ENCODE peak calls at places on chromosomes 16 and 17, in nine cellular contexts. One of them, this sample, is unnamed.

GRCh38 chr16:56988948-56989945 is at the start of gene NLRC5:
- DNase-seq in WERI-Rb-1: peak
- DNase-seq in CD4-positive, alpha-beta memory T cell: peak
- DNase-seq in mesendoderm: peak
- DNase-seq in pancreas: peak
- DNase-seq in IMR-90: peak
- DNase-seq in left lung: peak
- DNase-seq in AG09309: no peak
- DNase-seq in fibroblast of mammary gland: peak
- DNase-seq in this sample: peak

GRCh38 chr16:61182416-61182815 is 853.8 kb downstream of the CDH8 start:
- DNase-seq in WERI-Rb-1: no peak
- DNase-seq in AG09309: no peak
- DNase-seq in left lung: no peak
- DNase-seq in CD4-positive, alpha-beta memory T cell: no peak
- DNase-seq in pancreas: no peak
- DNase-seq in IMR-90: no peak
- DNase-seq in mesendoderm: peak
- DNase-seq in fibroblast of mammary gland: no peak
- DNase-seq in this sample: no peak

GRCh38 chr16:47045459-47045858 is 72.0 kb upstream of the DNAJA2 start:
- DNase-seq in AG09309: no peak
- DNase-seq in pancreas: no peak
- DNase-seq in CD4-positive, alpha-beta memory T cell: no peak
- DNase-seq in IMR-90: no peak
- DNase-seq in left lung: no peak
- DNase-seq in mesendoderm: no peak
- DNase-seq in fibroblast of mammary gland: no peak
- DNase-seq in WERI-Rb-1: no peak
- DNase-seq in this sample: no peak

GRCh38 chr17:4498461-4499397 is at the start of gene SPNS2:
- DNase-seq in AG09309: no peak
- DNase-seq in pancreas: peak
- DNase-seq in left lung: peak
- DNase-seq in CD4-positive, alpha-beta memory T cell: peak
- DNase-seq in IMR-90: peak
- DNase-seq in mesendoderm: peak
- DNase-seq in fibroblast of mammary gland: peak
- DNase-seq in WERI-Rb-1: peak
- DNase-seq in this sample: no peak

GRCh38 chr16:53045554-53046250 is 7.0 kb downstream of the CHD9NB start:
- DNase-seq in left lung: no peak
- DNase-seq in AG09309: no peak
- DNase-seq in CD4-positive, alpha-beta memory T cell: no peak
- DNase-seq in pancreas: no peak
- DNase-seq in WERI-Rb-1: no peak
- DNase-seq in mesendoderm: no peak
- DNase-seq in fibroblast of mammary gland: no peak
- DNase-seq in IMR-90: no peak
- DNase-seq in this sample: no peak

GRCh38 chr17:1515640-1516402 is 591 bp downstream of the INPP5K start:
- DNase-seq in left lung: peak
- DNase-seq in CD4-positive, alpha-beta memory T cell: peak
- DNase-seq in mesendoderm: peak
- DNase-seq in AG09309: peak
- DNase-seq in IMR-90: peak
- DNase-seq in WERI-Rb-1: peak
- DNase-seq in pancreas: no peak
- DNase-seq in fibroblast of mammary gland: peak
- DNase-seq in this sample: no peak

GRCh38 chr17:1001640-1002411 is 4.9 kb downstream of the TIMM22 start:
- DNase-seq in CD4-positive, alpha-beta memory T cell: no peak
- DNase-seq in left lung: no peak
- DNase-seq in mesendoderm: peak
- DNase-seq in pancreas: no peak
- DNase-seq in IMR-90: peak
- DNase-seq in AG09309: no peak
- DNase-seq in fibroblast of mammary gland: peak
- DNase-seq in WERI-Rb-1: peak
- DNase-seq in this sample: no peak

GRCh38 chr17:20059728-20060188 is 50.6 kb downstream of the SPECC1 start:
- DNase-seq in mesendoderm: no peak
- DNase-seq in fibroblast of mammary gland: peak
- DNase-seq in WERI-Rb-1: no peak
- DNase-seq in pancreas: no peak
- DNase-seq in left lung: no peak
- DNase-seq in IMR-90: peak
- DNase-seq in AG09309: no peak
- DNase-seq in CD4-positive, alpha-beta memory T cell: no peak
- DNase-seq in this sample: no peak

GRCh38 chr17:79045830-79046500 is 22.0 kb downstream of the C1QTNF1 start:
- DNase-seq in WERI-Rb-1: peak
- DNase-seq in pancreas: peak
- DNase-seq in CD4-positive, alpha-beta memory T cell: peak
- DNase-seq in fibroblast of mammary gland: peak
- DNase-seq in AG09309: no peak
- DNase-seq in left lung: peak
- DNase-seq in IMR-90: peak
- DNase-seq in mesendoderm: peak
- DNase-seq in this sample: no peak

GRCh38 chr17:50289268-50289667 is 15.0 kb downstream of the TMEM92 start:
- DNase-seq in IMR-90: peak
- DNase-seq in WERI-Rb-1: no peak
- DNase-seq in left lung: no peak
- DNase-seq in pancreas: no peak
- DNase-seq in AG09309: no peak
- DNase-seq in CD4-positive, alpha-beta memory T cell: no peak
- DNase-seq in mesendoderm: no peak
- DNase-seq in fibroblast of mammary gland: peak
- DNase-seq in this sample: no peak

GRCh38 chr16:58733671-58734458 is at the start of gene GOT2:
- DNase-seq in left lung: peak
- DNase-seq in CD4-positive, alpha-beta memory T cell: peak
- DNase-seq in fibroblast of mammary gland: peak
- DNase-seq in WERI-Rb-1: peak
- DNase-seq in AG09309: peak
- DNase-seq in mesendoderm: peak
- DNase-seq in IMR-90: peak
- DNase-seq in pancreas: peak
- DNase-seq in this sample: peak

GRCh38 chr16:58732545-58733247 is 1.4 kb downstream of the GOT2 start:
- DNase-seq in fibroblast of mammary gland: peak
- DNase-seq in WERI-Rb-1: peak
- DNase-seq in pancreas: no peak
- DNase-seq in IMR-90: peak
- DNase-seq in CD4-positive, alpha-beta memory T cell: no peak
- DNase-seq in left lung: no peak
- DNase-seq in AG09309: no peak
- DNase-seq in mesendoderm: peak
- DNase-seq in this sample: no peak

GRCh38 chr16:58730724-58731370 is 3.3 kb downstream of the GOT2 start:
- DNase-seq in CD4-positive, alpha-beta memory T cell: no peak
- DNase-seq in WERI-Rb-1: no peak
- DNase-seq in pancreas: no peak
- DNase-seq in IMR-90: no peak
- DNase-seq in AG09309: no peak
- DNase-seq in fibroblast of mammary gland: no peak
- DNase-seq in mesendoderm: no peak
- DNase-seq in left lung: no peak
- DNase-seq in this sample: no peak

GRCh38 chr16:58733248-58733670 is 857 bp downstream of the GOT2 start:
- DNase-seq in pancreas: no peak
- DNase-seq in fibroblast of mammary gland: peak
- DNase-seq in mesendoderm: no peak
- DNase-seq in AG09309: no peak
- DNase-seq in IMR-90: peak
- DNase-seq in WERI-Rb-1: no peak
- DNase-seq in left lung: no peak
- DNase-seq in CD4-positive, alpha-beta memory T cell: no peak
- DNase-seq in this sample: no peak

GRCh38 chr16:58734459-58734787 is 307 bp upstream of the GOT2 start:
- DNase-seq in CD4-positive, alpha-beta memory T cell: no peak
- DNase-seq in left lung: no peak
- DNase-seq in pancreas: no peak
- DNase-seq in fibroblast of mammary gland: no peak
- DNase-seq in AG09309: no peak
- DNase-seq in IMR-90: no peak
- DNase-seq in WERI-Rb-1: no peak
- DNase-seq in mesendoderm: no peak
- DNase-seq in this sample: no peak
- H3K4me3 ChIP-seq in CD4-positive, alpha-beta memory T cell: peak
- H3K4me3 ChIP-seq in left lung: peak
- H3K4me3 ChIP-seq in pancreas: peak
- H3K4me3 ChIP-seq in fibroblast of mammary gland: peak
- H3K4me3 ChIP-seq in AG09309: peak
- H3K4me3 ChIP-seq in IMR-90: peak
- H3K4me3 ChIP-seq in WERI-Rb-1: peak
- H3K4me3 ChIP-seq in mesendoderm: no peak
- H3K4me3 ChIP-seq in this sample: peak

GRCh38 chr16:88702364-88703210 is 3.6 kb downstream of the RNF166 start:
- DNase-seq in IMR-90: no peak
- DNase-seq in AG09309: no peak
- DNase-seq in WERI-Rb-1: no peak
- DNase-seq in pancreas: no peak
- DNase-seq in left lung: no peak
- DNase-seq in CD4-positive, alpha-beta memory T cell: peak
- DNase-seq in mesendoderm: no peak
- DNase-seq in fibroblast of mammary gland: no peak
- DNase-seq in this sample: no peak

GRCh38 chr16:88700322-88700635 is 5.9 kb downstream of the RNF166 start:
- DNase-seq in pancreas: no peak
- DNase-seq in CD4-positive, alpha-beta memory T cell: no peak
- DNase-seq in mesendoderm: no peak
- DNase-seq in WERI-Rb-1: no peak
- DNase-seq in fibroblast of mammary gland: no peak
- DNase-seq in left lung: no peak
- DNase-seq in AG09309: no peak
- DNase-seq in IMR-90: no peak
- DNase-seq in this sample: no peak

GRCh38 chr16:88703486-88704309 is 2.5 kb downstream of the RNF166 start:
- DNase-seq in IMR-90: no peak
- DNase-seq in left lung: peak
- DNase-seq in WERI-Rb-1: no peak
- DNase-seq in fibroblast of mammary gland: no peak
- DNase-seq in AG09309: no peak
- DNase-seq in mesendoderm: no peak
- DNase-seq in pancreas: no peak
- DNase-seq in CD4-positive, alpha-beta memory T cell: peak
- DNase-seq in this sample: no peak

GRCh38 chr16:88700636-88701482 is 5.3 kb downstream of the RNF166 start:
- DNase-seq in CD4-positive, alpha-beta memory T cell: peak
- DNase-seq in AG09309: no peak
- DNase-seq in WERI-Rb-1: no peak
- DNase-seq in pancreas: no peak
- DNase-seq in left lung: peak
- DNase-seq in mesendoderm: no peak
- DNase-seq in fibroblast of mammary gland: peak
- DNase-seq in IMR-90: peak
- DNase-seq in this sample: peak

GRCh38 chr16:88701541-88702363 is 4.5 kb downstream of the RNF166 start:
- DNase-seq in WERI-Rb-1: no peak
- DNase-seq in IMR-90: no peak
- DNase-seq in left lung: no peak
- DNase-seq in fibroblast of mammary gland: no peak
- DNase-seq in mesendoderm: no peak
- DNase-seq in CD4-positive, alpha-beta memory T cell: peak
- DNase-seq in AG09309: no peak
- DNase-seq in pancreas: no peak
- DNase-seq in this sample: no peak
- H3K4me3 ChIP-seq in WERI-Rb-1: no peak
- H3K4me3 ChIP-seq in IMR-90: no peak
- H3K4me3 ChIP-seq in left lung: no peak
- H3K4me3 ChIP-seq in fibroblast of mammary gland: no peak
- H3K4me3 ChIP-seq in mesendoderm: no peak
- H3K4me3 ChIP-seq in CD4-positive, alpha-beta memory T cell: peak
- H3K4me3 ChIP-seq in AG09309: no peak
- H3K4me3 ChIP-seq in pancreas: no peak
- H3K4me3 ChIP-seq in this sample: peak

GRCh38 chr16:31458073-31458834 is 1.0 kb upstream of the ARMC5 start:
- DNase-seq in pancreas: peak
- DNase-seq in left lung: peak
- DNase-seq in fibroblast of mammary gland: peak
- DNase-seq in WERI-Rb-1: peak
- DNase-seq in IMR-90: peak
- DNase-seq in CD4-positive, alpha-beta memory T cell: peak
- DNase-seq in AG09309: no peak
- DNase-seq in mesendoderm: peak
- DNase-seq in this sample: no peak

GRCh38 chr16:31455601-31456314 is 3.5 kb upstream of the ARMC5 start:
- DNase-seq in WERI-Rb-1: peak
- DNase-seq in CD4-positive, alpha-beta memory T cell: peak
- DNase-seq in IMR-90: no peak
- DNase-seq in AG09309: no peak
- DNase-seq in left lung: no peak
- DNase-seq in mesendoderm: peak
- DNase-seq in fibroblast of mammary gland: peak
- DNase-seq in pancreas: no peak
- DNase-seq in this sample: no peak

GRCh38 chr16:31458835-31459721 is at the start of gene ARMC5:
- DNase-seq in fibroblast of mammary gland: peak
- DNase-seq in mesendoderm: peak
- DNase-seq in AG09309: peak
- DNase-seq in IMR-90: peak
- DNase-seq in left lung: peak
- DNase-seq in WERI-Rb-1: peak
- DNase-seq in CD4-positive, alpha-beta memory T cell: peak
- DNase-seq in pancreas: peak
- DNase-seq in this sample: peak

GRCh38 chr16:31459722-31460581 is 651 bp downstream of the ARMC5 start:
- DNase-seq in AG09309: peak
- DNase-seq in pancreas: peak
- DNase-seq in CD4-positive, alpha-beta memory T cell: peak
- DNase-seq in WERI-Rb-1: peak
- DNase-seq in IMR-90: peak
- DNase-seq in fibroblast of mammary gland: peak
- DNase-seq in left lung: peak
- DNase-seq in mesendoderm: peak
- DNase-seq in this sample: peak

DNA sequence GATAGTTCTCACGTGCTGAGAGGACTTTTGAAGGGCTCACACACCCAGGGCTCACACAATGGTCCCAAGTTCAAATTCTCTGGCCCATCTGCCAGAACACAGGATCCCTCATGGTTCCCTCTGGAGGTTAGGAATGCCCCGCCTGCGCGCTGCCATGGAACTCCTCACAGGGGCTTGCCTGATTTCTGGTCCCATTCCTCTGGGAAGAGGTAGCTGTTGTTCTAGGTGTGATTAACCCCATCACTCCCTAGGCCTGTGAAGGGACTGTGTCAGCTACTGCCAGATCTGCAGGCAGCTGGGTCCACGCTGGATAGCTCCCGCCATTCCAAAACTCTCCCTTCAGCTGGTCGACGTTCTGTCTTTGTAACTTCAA is 2.3 kb upstream of the ARMC5 start:
- DNase-seq in AG09309: no peak
- DNase-seq in mesendoderm: peak
- DNase-seq in WERI-Rb-1: no peak
- DNase-seq in IMR-90: no peak
- DNase-seq in left lung: no peak
- DNase-seq in CD4-positive, alpha-beta memory T cell: no peak
- DNase-seq in pancreas: peak
- DNase-seq in fibroblast of mammary gland: no peak
- DNase-seq in this sample: no peak
- H3K4me3 ChIP-seq in AG09309: peak
- H3K4me3 ChIP-seq in mesendoderm: no peak
- H3K4me3 ChIP-seq in WERI-Rb-1: no peak
- H3K4me3 ChIP-seq in IMR-90: no peak
- H3K4me3 ChIP-seq in left lung: no peak
- H3K4me3 ChIP-seq in CD4-positive, alpha-beta memory T cell: no peak
- H3K4me3 ChIP-seq in pancreas: no peak
- H3K4me3 ChIP-seq in fibroblast of mammary gland: no peak
- H3K4me3 ChIP-seq in this sample: peak

GRCh38 chr16:85579199-85579598 is 33.9 kb upstream of the GSE1 start:
- DNase-seq in left lung: no peak
- DNase-seq in CD4-positive, alpha-beta memory T cell: no peak
- DNase-seq in fibroblast of mammary gland: no peak
- DNase-seq in AG09309: no peak
- DNase-seq in IMR-90: no peak
- DNase-seq in pancreas: no peak
- DNase-seq in mesendoderm: peak
- DNase-seq in WERI-Rb-1: no peak
- DNase-seq in this sample: no peak
- H3K4me3 ChIP-seq in left lung: no peak
- H3K4me3 ChIP-seq in CD4-positive, alpha-beta memory T cell: no peak
- H3K4me3 ChIP-seq in fibroblast of mammary gland: no peak
- H3K4me3 ChIP-seq in AG09309: no peak
- H3K4me3 ChIP-seq in IMR-90: no peak
- H3K4me3 ChIP-seq in pancreas: no peak
- H3K4me3 ChIP-seq in mesendoderm: no peak
- H3K4me3 ChIP-seq in WERI-Rb-1: no peak
- H3K4me3 ChIP-seq in this sample: no peak

This sample was measured in suprapubic skin.